ENCODE peak calls at places on chromosome 5, in five cellular contexts. E is HCT116, X is HL-60, U is Panc1, V is GM12891. D is an unnamed sample.

GRCh38 chr5:131068893-131069643 is 96.0 kb downstream of the HINT1 start:
- DNase-seq in E (no peak), X (peak; percentile 2), U (no peak), V (peak; percentile 34), D (no peak)

GRCh38 chr5:181098642-181099452 is 32.1 kb downstream of the OR2V1 start:
- DNase-seq in E (no peak), X (no peak), U (no peak), V (no peak), D (no peak)

GRCh38 chr5:31901807-31902530 is 263.0 kb downstream of the PDZD2 start:
- DNase-seq in E (no peak), X (no peak), U (no peak), V (no peak), D (no peak)

GRCh38 chr5:68266457-68266856 is 50.9 kb downstream of the PIK3R1 start:
- DNase-seq in E (no peak), X (no peak), U (no peak), V (no peak), D (no peak)

GRCh38 chr5:157357823-157358222 is 91.9 kb downstream of the CYFIP2 start:
- DNase-seq in E (no peak), X (no peak), U (no peak), V (no peak), D (no peak)

GRCh38 chr5:169071-169727 is 22.1 kb upstream of the LRRC14B start:
- DNase-seq in E (no peak), X (no peak), U (no peak), V (no peak), D (no peak)

GRCh38 chr5:429453-430188 is 13.4 kb upstream of the EXOC3 start:
- DNase-seq in E (no peak), X (no peak), U (no peak), V (no peak), D (no peak)

GRCh38 chr5:11719888-11720481 is 184.3 kb downstream of the CTNND2 start:
- DNase-seq in E (no peak), X (peak; percentile 53), U (peak; percentile 8), V (no peak), D (peak; percentile 47)

GRCh38 chr5:163305655-163306054 is 131.7 kb upstream of the CCNG1 start:
- DNase-seq in E (no peak), X (no peak), U (no peak), V (no peak), D (no peak)
- TF ChIP-seq POLR2AphosphoS5 in E (no peak), X (no peak), U (no peak), V (no peak), D (no peak)

DNA sequence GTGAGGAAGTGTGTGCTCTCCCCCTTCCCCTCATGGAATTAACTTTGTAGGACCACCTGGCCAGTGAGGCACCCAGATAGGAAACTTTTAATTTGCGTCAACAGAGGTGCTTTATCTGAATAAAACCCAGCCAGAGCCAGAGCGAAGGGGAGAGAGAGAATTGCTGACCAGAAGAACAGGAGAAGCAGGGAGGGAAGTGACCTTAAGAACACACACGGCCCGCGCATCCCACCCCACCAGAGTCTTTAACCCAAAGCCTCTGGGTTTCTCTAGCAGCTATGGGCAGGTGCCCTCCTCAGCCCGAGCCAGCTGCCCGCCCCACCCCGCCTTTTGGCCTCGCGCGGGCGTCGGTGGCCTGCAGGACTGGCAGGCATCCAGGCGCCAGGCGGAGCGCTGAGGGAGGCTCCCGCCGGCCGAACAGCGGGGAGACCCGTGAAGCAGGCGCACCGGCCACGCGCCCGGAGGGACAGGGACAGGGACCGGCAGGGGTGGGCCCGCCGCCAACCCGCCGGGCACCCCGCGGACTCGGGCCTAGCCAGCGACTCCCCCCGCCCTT is 568 bp downstream of the ERAP1 start:
- DNase-seq in E (no peak), X (peak; percentile 25), U (no peak), V (peak; percentile 39), D (no peak)
- TF ChIP-seq POLR2AphosphoS5 in E (peak; percentile 68), X (no peak), U (no peak), V (no peak), D (no peak)

GRCh38 chr5:136080483-136081180 is 51.8 kb downstream of the TGFBI start:
- DNase-seq in E (peak; percentile 63), X (no peak), U (no peak), V (peak; percentile 71), D (no peak)
- TF ChIP-seq POLR2AphosphoS5 in E (peak; percentile 76), X (no peak), U (no peak), V (peak; percentile 74), D (no peak)

GRCh38 chr5:100576217-100576751 is 41.1 kb downstream of the FAM174A start:
- DNase-seq in E (no peak), X (no peak), U (no peak), V (no peak), D (peak; percentile 16)

GRCh38 chr5:100574716-100575115 is 39.5 kb downstream of the FAM174A start:
- DNase-seq in E (no peak), X (no peak), U (no peak), V (no peak), D (no peak)

GRCh38 chr5:100577506-100577905 is 42.3 kb downstream of the FAM174A start:
- DNase-seq in E (no peak), X (no peak), U (no peak), V (no peak), D (no peak)

DNA sequence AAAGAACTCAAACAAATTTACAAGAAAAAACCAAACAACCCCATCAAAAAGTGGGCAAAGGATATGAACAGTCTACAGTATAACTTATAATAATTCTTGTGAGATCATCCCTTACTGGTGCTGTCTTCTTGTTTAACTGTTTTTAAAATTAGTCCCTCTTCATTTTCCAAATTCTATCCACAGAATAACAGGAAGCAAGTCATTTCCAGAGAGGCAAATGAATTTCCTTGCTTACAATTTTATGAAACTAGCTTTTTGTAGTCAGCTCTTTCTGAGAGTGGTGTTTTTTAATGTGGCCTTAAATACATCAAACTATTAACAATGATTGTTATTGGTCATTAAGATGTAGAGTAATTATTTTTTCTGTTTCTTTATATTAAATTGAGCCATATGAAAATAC is 40.6 kb downstream of the FAM174A start:
- DNase-seq in E (no peak), X (no peak), U (no peak), V (no peak), D (no peak)
- TF ChIP-seq POLR2AphosphoS5 in E (no peak), X (no peak), U (no peak), V (no peak), D (no peak)

GRCh38 chr5:35212006-35212982 is 18.0 kb downstream of the PRLR start:
- DNase-seq in E (no peak), X (no peak), U (no peak), V (no peak), D (no peak)

GRCh38 chr5:35209862-35210261 is 20.4 kb downstream of the PRLR start:
- DNase-seq in E (no peak), X (no peak), U (no peak), V (no peak), D (no peak)

GRCh38 chr5:35218981-35219380 is 11.3 kb downstream of the PRLR start:
- DNase-seq in E (no peak), X (no peak), U (no peak), V (no peak), D (no peak)

GRCh38 chr5:35214051-35214450 is 16.2 kb downstream of the PRLR start:
- DNase-seq in E (no peak), X (no peak), U (no peak), V (no peak), D (no peak)

DNA sequence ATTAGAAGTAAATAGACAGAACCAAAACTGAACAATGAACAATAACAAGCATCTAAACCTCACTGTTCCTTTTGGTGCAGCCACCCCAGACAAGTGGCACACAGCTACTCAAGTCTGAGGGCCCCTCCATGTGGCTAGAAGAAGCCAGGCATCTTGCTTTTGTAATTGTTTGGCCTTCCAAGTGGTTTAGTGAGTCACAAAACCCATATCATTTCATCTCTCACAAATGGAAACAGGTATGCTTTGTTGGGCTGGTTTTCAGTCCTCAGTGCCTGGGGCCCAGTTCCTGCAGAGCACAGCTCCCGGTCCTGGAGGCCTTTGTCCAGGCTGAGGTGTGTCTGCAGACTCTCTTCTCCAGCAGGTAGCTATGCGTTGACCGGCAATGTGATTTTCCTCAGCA is 16.7 kb downstream of the PRLR start:
- DNase-seq in E (no peak), X (no peak), U (no peak), V (no peak), D (no peak)
- TF ChIP-seq POLR2AphosphoS5 in E (no peak), X (no peak), U (no peak), V (no peak), D (no peak)

GRCh38 chr5:172919525-172920446 is 39.4 kb upstream of the RPL26L1 start:
- DNase-seq in E (no peak), X (no peak), U (no peak), V (no peak), D (no peak)
- TF ChIP-seq POLR2AphosphoS5 in E (no peak), X (no peak), U (no peak), V (no peak), D (no peak)

DNA sequence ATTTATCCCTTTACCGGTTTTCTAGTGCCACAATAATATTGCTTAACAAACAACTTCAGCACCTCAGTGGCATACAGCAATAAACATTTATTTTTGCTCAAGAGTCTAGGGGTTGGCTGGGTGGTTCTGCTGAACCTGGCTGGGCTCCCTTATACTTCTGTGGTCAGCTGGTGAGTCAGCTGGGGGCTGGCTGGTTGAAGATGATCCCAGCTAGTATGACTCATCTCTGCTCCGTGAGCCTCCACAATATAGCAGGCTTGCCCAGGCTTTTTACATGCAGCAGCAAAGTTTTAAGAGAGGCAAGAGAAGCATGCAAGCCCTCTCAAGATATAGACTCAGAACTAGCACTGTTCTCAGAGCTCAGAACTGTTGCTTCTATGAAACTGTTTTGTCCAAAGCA is 523.5 kb upstream of the CLINT1 start:
- DNase-seq in E (peak; percentile 29), X (peak; percentile 85), U (peak; percentile 8), V (no peak), D (no peak)
- TF ChIP-seq POLR2AphosphoS5 in E (no peak), X (peak; percentile 18), U (no peak), V (no peak), D (no peak)

DNA sequence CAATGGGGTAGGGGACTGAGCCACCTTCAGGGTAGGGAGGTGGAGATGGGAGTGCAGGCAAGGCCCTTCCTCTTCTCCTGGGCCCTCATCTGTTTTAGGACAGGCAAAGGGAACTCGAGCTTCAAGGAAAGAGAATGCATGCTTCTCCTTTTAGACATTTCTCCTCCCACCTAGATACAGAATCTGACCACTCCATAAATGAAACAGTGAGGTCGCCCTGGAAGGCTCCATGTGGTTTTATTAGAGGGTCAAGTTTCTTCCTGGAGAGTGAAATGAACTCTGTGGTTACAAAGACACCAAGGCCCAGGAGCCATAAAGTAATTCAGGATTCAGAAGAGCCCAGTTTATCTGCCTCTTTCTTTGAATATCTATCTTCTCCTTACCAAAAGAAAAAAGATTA is 14.9 kb downstream of the LHFPL2 start:
- DNase-seq in E (no peak), X (no peak), U (no peak), V (no peak), D (no peak)
- TF ChIP-seq POLR2AphosphoS5 in E (no peak), X (no peak), U (no peak), V (no peak), D (no peak)

D was measured in SK-N-MC.